ENCODE peak calls at places on chromosomes 13 and 19, in six cellular contexts. Q is fibroblast of lung, J is stomach, Z is NAMALWA, P is GM10248, X is substantia nigra. U is an unnamed sample.

GRCh38 chr19:15776264-15776663 is 11.2 kb upstream of the OR10H5 start:
- DNase-seq in Q (no peak), J (no peak), Z (no peak), P (no peak), X (no peak), U (no peak)

GRCh38 chr13:83024955-83025594 is 857.2 kb downstream of the SLITRK1 start:
- DNase-seq in Q (peak; percentile 0), J (no peak), Z (no peak), P (no peak), X (no peak), U (no peak)

GRCh38 chr13:51666839-51667238 is 82.6 kb downstream of the WDFY2 start:
- DNase-seq in Q (no peak), J (no peak), Z (no peak), P (no peak), X (no peak), U (no peak)

GRCh38 chr13:48828962-48829405 is 146.7 kb upstream of the FNDC3A start:
- DNase-seq in Q (peak; percentile 60), J (no peak), Z (peak; percentile 76), P (no peak), X (no peak), U (peak; percentile 46)

GRCh38 chr19:56125806-56126590 is 4.9 kb upstream of the ZNF787 start:
- DNase-seq in Q (no peak), J (no peak), Z (no peak), P (no peak), X (no peak), U (no peak)

GRCh38 chr19:35561436-35561835 is 2.0 kb downstream of the ATP4A start:
- DNase-seq in Q (no peak), J (no peak), Z (no peak), P (no peak), X (no peak), U (no peak)

GRCh38 chr19:55486971-55487883 is 1.0 kb upstream of the SSC5D start:
- DNase-seq in Q (peak; percentile 98), J (no peak), Z (no peak), P (peak; percentile 42), X (no peak), U (peak; percentile 93)

GRCh38 chr13:49995535-49996165 is 1.2 kb upstream of the TRIM13 start:
- DNase-seq in Q (peak; percentile 40), J (no peak), Z (peak; percentile 28), P (no peak), X (no peak), U (no peak)

GRCh38 chr13:51397262-51397933 is 55.4 kb downstream of the INTS6 start:
- DNase-seq in Q (peak; percentile 76), J (no peak), Z (peak; percentile 5), P (no peak), X (no peak), U (peak; percentile 49)

GRCh38 chr19:46442808-46443450 is 14.2 kb upstream of the PNMA8C start:
- DNase-seq in Q (peak; percentile 77), J (peak; percentile 55), Z (no peak), P (no peak), X (no peak), U (peak; percentile 66)

GRCh38 chr19:3879656-3880055 is 829 bp upstream of the ATCAY start:
- DNase-seq in Q (no peak), J (no peak), Z (no peak), P (no peak), X (no peak), U (no peak)

GRCh38 chr13:43220873-43221578 is 197.6 kb downstream of the DNAJC15 start:
- DNase-seq in Q (no peak), J (no peak), Z (no peak), P (no peak), X (no peak), U (no peak)

GRCh38 chr19:609001-609340 is 19.3 kb downstream of the HCN2 start:
- DNase-seq in Q (no peak), J (peak; percentile 65), Z (no peak), P (no peak), X (peak; percentile 79), U (no peak)

GRCh38 chr13:100512422-100512821 is 76.2 kb downstream of the GGACT start:
- DNase-seq in Q (peak; percentile 66), J (no peak), Z (no peak), P (no peak), X (no peak), U (no peak)

GRCh38 chr19:36051236-36051635 is 2.8 kb downstream of the THAP8 start:
- DNase-seq in Q (peak; percentile 14), J (no peak), Z (no peak), P (no peak), X (no peak), U (no peak)

U was measured in HCEC 1CT.